ENCODE peak calls at places on chromosomes 11 and 22, in six cellular contexts. Y, T, J, X, S and L are unnamed samples.

GRCh38 chr22:30733081-30733680 is 38.5 kb downstream of the OSBP2 start:
- DNase-seq in T (peak; percentile 63), S (no peak), Y (no peak), X (no peak), J (no peak), L (no peak)

GRCh38 chr11:32039149-32039548 is 51.7 kb upstream of the RCN1 start:
- DNase-seq in Y (no peak), S (no peak), T (no peak), X (no peak), J (no peak), L (no peak)

GRCh38 chr11:105144887-105145286 is 5.3 kb upstream of the CARD18 start:
- DNase-seq in Y (no peak), J (no peak), T (peak; percentile 59), S (peak; percentile 15), X (no peak), L (no peak)

GRCh38 chr11:22657101-22657694 is 9.2 kb upstream of the GAS2 start:
- DNase-seq in X (no peak), T (no peak), S (no peak), J (no peak), Y (no peak), L (no peak)

GRCh38 chr11:14242198-14242597 is 116.8 kb downstream of the RRAS2 start:
- DNase-seq in T (no peak), S (no peak), X (no peak), Y (no peak), J (no peak), L (no peak)

GRCh38 chr11:71309181-71309580 is 56.8 kb upstream of the SHANK2 start:
- DNase-seq in S (no peak), J (no peak), X (no peak), Y (no peak), T (no peak), L (no peak)

GRCh38 chr11:112320668-112321067 is 60.0 kb upstream of the PLET1 start:
- DNase-seq in J (no peak), X (peak; percentile 82), Y (no peak), T (peak; percentile 86), S (peak; percentile 23), L (no peak)

GRCh38 chr22:27971926-27972325 is 52.9 kb upstream of the PITPNB start:
- DNase-seq in X (no peak), J (no peak), Y (no peak), T (no peak), S (no peak), L (no peak)

GRCh38 chr11:112364962-112365481 is 104.4 kb upstream of the PLET1 start:
- DNase-seq in T (peak; percentile 93), X (no peak), J (no peak), Y (no peak), S (peak; percentile 46), L (no peak)

GRCh38 chr11:116962108-116962507 is 124.7 kb upstream of the APOA1 start:
- DNase-seq in T (no peak), J (no peak), S (no peak), Y (no peak), X (no peak), L (no peak)

GRCh38 chr11:125358254-125358840 is 137.7 kb downstream of the FEZ1 start:
- DNase-seq in J (no peak), Y (no peak), T (peak; percentile 31), X (no peak), S (no peak), L (no peak)

GRCh38 chr11:118437046-118437735 is 899 bp downstream of the KMT2A start:
- DNase-seq in T (peak; percentile 31), S (peak; percentile 64), X (peak; percentile 38), J (peak; percentile 27), Y (peak; percentile 22), L (peak; percentile 35)

GRCh38 chr22:27785818-27786217 is 15.7 kb downstream of the MN1 start:
- DNase-seq in J (no peak), T (no peak), X (no peak), Y (no peak), S (no peak), L (no peak)

GRCh38 chr11:19595840-19596751 is 116.5 kb upstream of the NAV2 start:
- DNase-seq in X (no peak), T (peak; percentile 90), Y (peak; percentile 6), J (no peak), S (peak; percentile 77), L (no peak)

GRCh38 chr11:130548491-130548833 is 100.0 kb downstream of the ADAMTS15 start:
- DNase-seq in Y (no peak), T (peak; percentile 49), J (no peak), X (no peak), S (no peak), L (no peak)

GRCh38 chr11:110199184-110199981 is 97.0 kb downstream of the RDX start:
- DNase-seq in X (peak; percentile 27), S (no peak), Y (no peak), T (peak; percentile 86), J (no peak), L (no peak)

GRCh38 chr11:95924414-95924760 is 480 bp upstream of the MTMR2 start:
- DNase-seq in X (no peak), Y (peak; percentile 79), J (no peak), S (no peak), T (peak; percentile 54), L (no peak)

GRCh38 chr22:48352086-48352911 is 1475.4 kb downstream of the BRD1 start:
- DNase-seq in S (no peak), X (no peak), J (no peak), Y (no peak), T (no peak), L (no peak)

GRCh38 chr11:96388891-96389603 is 665 bp downstream of the CCDC82 start:
- DNase-seq in T (peak; percentile 32), Y (peak; percentile 90), S (peak; percentile 44), X (no peak), J (no peak), L (no peak)

GRCh38 chr11:102120006-102120405 is 9.8 kb downstream of the YAP1 start:
- DNase-seq in S (no peak), Y (no peak), X (no peak), T (peak; percentile 61), J (no peak), L (no peak)

GRCh38 chr22:49789289-49790141 is 38.2 kb downstream of the BRD1 start:
- DNase-seq in J (peak; percentile 22), Y (no peak), S (peak; percentile 14), T (peak; percentile 55), X (no peak), L (no peak)

GRCh38 chr11:2737876-2738275 is 38.1 kb upstream of the KCNQ1OT1 start:
- DNase-seq in X (no peak), S (no peak), Y (no peak), J (no peak), T (peak; percentile 23), L (no peak)

GRCh38 chr11:83957038-83957900 is 671.1 kb upstream of the CCDC90B start:
- DNase-seq in S (no peak), J (no peak), Y (no peak), X (no peak), T (no peak), L (no peak)

GRCh38 chr11:70111269-70112016 is 33.3 kb downstream of the ANO1 start:
- DNase-seq in J (no peak), S (no peak), X (no peak), Y (peak; percentile 26), T (no peak), L (no peak)

GRCh38 chr11:64643258-64643881 is 52.4 kb downstream of the SLC22A12 start:
- DNase-seq in Y (no peak), T (no peak), J (no peak), S (no peak), X (no peak), L (no peak)

GRCh38 chr22:22897036-22897435 is 9.4 kb downstream of the IGLL5 start:
- DNase-seq in T (no peak), S (no peak), Y (no peak), J (no peak), X (no peak), L (no peak)

GRCh38 chr22:42156121-42156520 is 25.5 kb upstream of the CYP2D6 start:
- DNase-seq in T (no peak), X (no peak), S (peak; percentile 67), Y (no peak), J (no peak), L (no peak)